ENCODE peak calls at places on chromosomes 13 and 19, in seven cellular contexts. One of them, this sample, is unnamed. For H3K4me1, the result is how much of the 10 kb centered on the place peaks cover.

GRCh38 chr19:45823182-45823581 is 8.1 kb upstream of the RSPH6A start:
- DNase-seq in psoas muscle: no peak
- DNase-seq in ascending aorta: no peak
- DNase-seq in IMR-90: no peak
- DNase-seq in body of pancreas: no peak
- DNase-seq in gastrocnemius medialis: no peak
- DNase-seq in BE2C: no peak
- DNase-seq in this sample: no peak

GRCh38 chr19:8585894-8586750 is 8.9 kb upstream of the MYO1F start:
- DNase-seq in psoas muscle: no peak
- DNase-seq in ascending aorta: no peak
- DNase-seq in IMR-90: no peak
- DNase-seq in body of pancreas: peak
- DNase-seq in gastrocnemius medialis: no peak
- DNase-seq in BE2C: peak
- DNase-seq in this sample: no peak

GRCh38 chr13:75687145-75687763 is 51.1 kb downstream of the LMO7 start:
- DNase-seq in psoas muscle: no peak
- DNase-seq in ascending aorta: no peak
- DNase-seq in IMR-90: peak
- DNase-seq in body of pancreas: no peak
- DNase-seq in gastrocnemius medialis: no peak
- DNase-seq in BE2C: no peak
- DNase-seq in this sample: no peak

GRCh38 chr13:53499551-53499950 is 470.9 kb downstream of the OLFM4 start:
- DNase-seq in psoas muscle: no peak
- DNase-seq in ascending aorta: no peak
- DNase-seq in IMR-90: no peak
- DNase-seq in body of pancreas: no peak
- DNase-seq in gastrocnemius medialis: no peak
- DNase-seq in BE2C: no peak
- DNase-seq in this sample: no peak

GRCh38 chr19:29514525-29515232 is 11.1 kb upstream of the VSTM2B start:
- DNase-seq in psoas muscle: no peak
- DNase-seq in ascending aorta: no peak
- DNase-seq in IMR-90: no peak
- DNase-seq in body of pancreas: no peak
- DNase-seq in gastrocnemius medialis: no peak
- DNase-seq in BE2C: no peak
- DNase-seq in this sample: no peak

GRCh38 chr13:22926176-22927007 is 254.4 kb upstream of the SGCG start:
- DNase-seq in psoas muscle: peak
- DNase-seq in ascending aorta: peak
- DNase-seq in IMR-90: no peak
- DNase-seq in body of pancreas: peak
- DNase-seq in gastrocnemius medialis: peak
- DNase-seq in BE2C: no peak
- DNase-seq in this sample: no peak

GRCh38 chr13:20301391-20302071 is 69.4 kb upstream of the GJB6 start:
- DNase-seq in psoas muscle: peak
- DNase-seq in ascending aorta: no peak
- DNase-seq in IMR-90: no peak
- DNase-seq in body of pancreas: no peak
- DNase-seq in gastrocnemius medialis: no peak
- DNase-seq in BE2C: no peak
- DNase-seq in this sample: no peak

GRCh38 chr13:78609464-78610205 is 6.3 kb upstream of the POU4F1 start:
- DNase-seq in psoas muscle: no peak
- DNase-seq in ascending aorta: no peak
- DNase-seq in IMR-90: no peak
- DNase-seq in body of pancreas: peak
- DNase-seq in gastrocnemius medialis: no peak
- DNase-seq in BE2C: peak
- DNase-seq in this sample: no peak

GRCh38 chr19:4208385-4209094 is 20.8 kb upstream of the EBI3 start:
- DNase-seq in psoas muscle: no peak
- DNase-seq in ascending aorta: no peak
- DNase-seq in IMR-90: peak
- DNase-seq in body of pancreas: no peak
- DNase-seq in gastrocnemius medialis: no peak
- DNase-seq in BE2C: no peak
- DNase-seq in this sample: no peak

GRCh38 chr13:23488442-23488841 is 54.9 kb upstream of the SACS start:
- DNase-seq in psoas muscle: no peak
- DNase-seq in ascending aorta: no peak
- DNase-seq in IMR-90: peak
- DNase-seq in body of pancreas: no peak
- DNase-seq in gastrocnemius medialis: peak
- DNase-seq in BE2C: no peak
- DNase-seq in this sample: no peak

GRCh38 chr13:61546911-61547310 is 131.3 kb upstream of the PCDH20 start:
- DNase-seq in psoas muscle: no peak
- DNase-seq in ascending aorta: no peak
- DNase-seq in IMR-90: no peak
- DNase-seq in body of pancreas: no peak
- DNase-seq in gastrocnemius medialis: no peak
- DNase-seq in BE2C: no peak
- DNase-seq in this sample: no peak

GRCh38 chr19:51093066-51093465 is 10.4 kb upstream of the KLK14 start:
- DNase-seq in psoas muscle: no peak
- DNase-seq in ascending aorta: no peak
- DNase-seq in IMR-90: no peak
- DNase-seq in body of pancreas: peak
- DNase-seq in gastrocnemius medialis: no peak
- DNase-seq in BE2C: no peak
- DNase-seq in this sample: no peak

GRCh38 chr19:2444251-2445002 is 12.3 kb downstream of the LMNB2 start:
- DNase-seq in psoas muscle: no peak
- DNase-seq in ascending aorta: no peak
- DNase-seq in IMR-90: no peak
- DNase-seq in body of pancreas: no peak
- DNase-seq in gastrocnemius medialis: no peak
- DNase-seq in BE2C: no peak
- DNase-seq in this sample: no peak

GRCh38 chr19:54282706-54283105 is 1.8 kb upstream of the LILRB2 start:
- DNase-seq in psoas muscle: no peak
- DNase-seq in ascending aorta: no peak
- DNase-seq in IMR-90: no peak
- DNase-seq in body of pancreas: no peak
- DNase-seq in gastrocnemius medialis: no peak
- DNase-seq in BE2C: no peak
- DNase-seq in this sample: no peak

GRCh38 chr13:46079770-46080169 is 25.1 kb downstream of the CPB2 start:
- DNase-seq in psoas muscle: no peak
- DNase-seq in ascending aorta: no peak
- DNase-seq in IMR-90: no peak
- DNase-seq in body of pancreas: no peak
- DNase-seq in gastrocnemius medialis: no peak
- DNase-seq in BE2C: no peak
- DNase-seq in this sample: peak

GRCh38 chr13:26372747-26373146 is 118.8 kb downstream of the CDK8 start:
- DNase-seq in psoas muscle: no peak
- DNase-seq in ascending aorta: no peak
- DNase-seq in IMR-90: no peak
- DNase-seq in body of pancreas: no peak
- DNase-seq in gastrocnemius medialis: no peak
- DNase-seq in BE2C: no peak
- DNase-seq in this sample: peak

GRCh38 chr19:2483484-2484151 is 7.7 kb downstream of the GADD45B start:
- DNase-seq in psoas muscle: no peak
- DNase-seq in ascending aorta: no peak
- DNase-seq in IMR-90: no peak
- DNase-seq in body of pancreas: no peak
- DNase-seq in gastrocnemius medialis: no peak
- DNase-seq in BE2C: no peak
- DNase-seq in this sample: no peak

DNA sequence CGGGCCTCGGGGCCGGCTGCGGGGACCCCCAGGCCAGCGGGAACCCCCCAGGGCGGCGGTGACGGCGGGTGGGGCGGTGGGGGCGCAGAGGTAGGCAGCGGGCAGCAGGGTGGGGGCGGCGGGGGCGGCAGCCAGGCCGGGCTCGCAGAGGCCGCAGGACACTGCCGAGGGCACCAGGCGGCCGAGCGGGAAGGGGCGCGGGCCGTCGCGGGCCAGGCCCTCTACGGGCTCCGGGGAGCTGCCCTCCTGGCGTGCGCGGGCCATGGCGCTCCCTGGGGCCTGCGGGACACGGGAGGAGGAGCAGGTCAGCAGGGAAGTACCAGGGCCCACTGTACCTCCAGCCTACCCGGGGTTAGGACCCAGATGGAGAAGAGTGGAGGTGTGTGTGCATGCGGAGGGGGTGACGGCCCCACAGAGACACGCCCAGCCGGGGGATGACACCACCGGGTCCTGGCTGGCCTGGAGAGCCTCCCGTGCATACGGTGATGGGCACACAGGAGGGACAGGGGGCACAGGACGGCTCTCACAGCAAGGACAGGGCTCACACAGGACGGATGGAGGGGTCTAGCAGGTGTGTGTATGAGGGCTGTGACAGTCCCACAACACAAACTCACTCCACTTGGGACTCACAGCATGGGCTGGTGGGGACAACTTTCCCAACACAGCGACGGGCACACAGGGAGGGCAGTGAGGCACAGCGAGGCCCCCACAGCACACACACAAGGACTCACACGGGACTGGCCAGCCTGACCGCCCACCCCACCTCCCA is 2.6 kb downstream of the BBC3 start:
- DNase-seq in psoas muscle: peak
- DNase-seq in ascending aorta: peak
- DNase-seq in IMR-90: peak
- DNase-seq in body of pancreas: peak
- DNase-seq in gastrocnemius medialis: peak
- DNase-seq in BE2C: peak
- DNase-seq in this sample: peak
- H3K4me1 ChIP-seq in psoas muscle: under half
- H3K4me1 ChIP-seq in ascending aorta: under half
- H3K4me1 ChIP-seq in IMR-90: under half
- H3K4me1 ChIP-seq in body of pancreas: half or more
- H3K4me1 ChIP-seq in gastrocnemius medialis: under half
- H3K4me1 ChIP-seq in BE2C: under half
- H3K4me1 ChIP-seq in this sample: under half

GRCh38 chr19:13156968-13157882 is 7.0 kb downstream of the IER2 start:
- DNase-seq in psoas muscle: no peak
- DNase-seq in ascending aorta: no peak
- DNase-seq in IMR-90: no peak
- DNase-seq in body of pancreas: no peak
- DNase-seq in gastrocnemius medialis: no peak
- DNase-seq in BE2C: no peak
- DNase-seq in this sample: peak

GRCh38 chr19:13162749-13163608 is 12.8 kb downstream of the IER2 start:
- DNase-seq in psoas muscle: peak
- DNase-seq in ascending aorta: peak
- DNase-seq in IMR-90: peak
- DNase-seq in body of pancreas: peak
- DNase-seq in gastrocnemius medialis: peak
- DNase-seq in BE2C: peak
- DNase-seq in this sample: peak

GRCh38 chr19:13159713-13160112 is 9.5 kb downstream of the IER2 start:
- DNase-seq in psoas muscle: no peak
- DNase-seq in ascending aorta: no peak
- DNase-seq in IMR-90: no peak
- DNase-seq in body of pancreas: no peak
- DNase-seq in gastrocnemius medialis: no peak
- DNase-seq in BE2C: no peak
- DNase-seq in this sample: no peak

GRCh38 chr19:13163609-13164364 is 13.6 kb downstream of the IER2 start:
- DNase-seq in psoas muscle: peak
- DNase-seq in ascending aorta: peak
- DNase-seq in IMR-90: peak
- DNase-seq in body of pancreas: peak
- DNase-seq in gastrocnemius medialis: peak
- DNase-seq in BE2C: peak
- DNase-seq in this sample: peak

DNA sequence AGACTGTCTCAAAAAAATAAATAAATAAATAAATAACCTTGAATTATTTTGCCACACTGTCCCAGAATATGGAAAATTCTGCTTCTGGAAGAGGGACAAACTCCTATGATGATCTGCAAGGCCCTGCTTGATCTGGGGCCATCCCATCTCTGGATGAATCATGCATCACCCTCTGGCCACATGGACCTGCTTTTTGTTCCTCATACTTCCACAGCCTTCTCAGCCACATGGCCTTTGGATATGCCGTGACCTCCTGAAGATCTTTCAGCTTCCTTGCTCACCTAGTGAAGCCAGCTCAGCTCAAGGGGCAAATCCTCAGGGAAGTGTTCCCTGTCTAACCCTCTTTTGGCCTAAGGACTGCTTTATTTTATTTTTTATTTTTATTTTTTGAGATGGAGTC is 10.3 kb downstream of the IER2 start:
- DNase-seq in psoas muscle: no peak
- DNase-seq in ascending aorta: no peak
- DNase-seq in IMR-90: peak
- DNase-seq in body of pancreas: no peak
- DNase-seq in gastrocnemius medialis: no peak
- DNase-seq in BE2C: no peak
- DNase-seq in this sample: no peak
- H3K4me1 ChIP-seq in psoas muscle: under half
- H3K4me1 ChIP-seq in ascending aorta: under half
- H3K4me1 ChIP-seq in IMR-90: under half
- H3K4me1 ChIP-seq in body of pancreas: half or more
- H3K4me1 ChIP-seq in gastrocnemius medialis: under half
- H3K4me1 ChIP-seq in BE2C: under half
- H3K4me1 ChIP-seq in this sample: half or more

GRCh38 chr13:98527526-98527925 is 49.4 kb downstream of the STK24 start:
- DNase-seq in psoas muscle: no peak
- DNase-seq in ascending aorta: no peak
- DNase-seq in IMR-90: no peak
- DNase-seq in body of pancreas: no peak
- DNase-seq in gastrocnemius medialis: no peak
- DNase-seq in BE2C: no peak
- DNase-seq in this sample: no peak
- H3K4me1 ChIP-seq in psoas muscle: half or more
- H3K4me1 ChIP-seq in ascending aorta: under half
- H3K4me1 ChIP-seq in IMR-90: under half
- H3K4me1 ChIP-seq in body of pancreas: under half
- H3K4me1 ChIP-seq in gastrocnemius medialis: half or more
- H3K4me1 ChIP-seq in BE2C: under half
- H3K4me1 ChIP-seq in this sample: half or more

GRCh38 chr19:19170053-19170945 is at the start of gene MEF2B:
- DNase-seq in psoas muscle: peak
- DNase-seq in ascending aorta: peak
- DNase-seq in IMR-90: peak
- DNase-seq in body of pancreas: peak
- DNase-seq in gastrocnemius medialis: peak
- DNase-seq in BE2C: peak
- DNase-seq in this sample: peak

GRCh38 chr19:19171110-19171672 is 1.1 kb upstream of the MEF2B start:
- DNase-seq in psoas muscle: no peak
- DNase-seq in ascending aorta: no peak
- DNase-seq in IMR-90: no peak
- DNase-seq in body of pancreas: no peak
- DNase-seq in gastrocnemius medialis: no peak
- DNase-seq in BE2C: no peak
- DNase-seq in this sample: no peak

GRCh38 chr19:19167612-19168011 is 2.5 kb downstream of the MEF2B start:
- DNase-seq in psoas muscle: no peak
- DNase-seq in ascending aorta: no peak
- DNase-seq in IMR-90: no peak
- DNase-seq in body of pancreas: no peak
- DNase-seq in gastrocnemius medialis: no peak
- DNase-seq in BE2C: no peak
- DNase-seq in this sample: no peak

GRCh38 chr19:19171821-19172532 is 1.9 kb upstream of the MEF2B start:
- DNase-seq in psoas muscle: peak
- DNase-seq in ascending aorta: no peak
- DNase-seq in IMR-90: peak
- DNase-seq in body of pancreas: no peak
- DNase-seq in gastrocnemius medialis: peak
- DNase-seq in BE2C: no peak
- DNase-seq in this sample: no peak

GRCh38 chr19:19169236-19170052 is 619 bp downstream of the MEF2B start:
- DNase-seq in psoas muscle: no peak
- DNase-seq in ascending aorta: no peak
- DNase-seq in IMR-90: no peak
- DNase-seq in body of pancreas: no peak
- DNase-seq in gastrocnemius medialis: no peak
- DNase-seq in BE2C: no peak
- DNase-seq in this sample: no peak
- H3K4me1 ChIP-seq in psoas muscle: under half
- H3K4me1 ChIP-seq in ascending aorta: under half
- H3K4me1 ChIP-seq in IMR-90: under half
- H3K4me1 ChIP-seq in body of pancreas: under half
- H3K4me1 ChIP-seq in gastrocnemius medialis: under half
- H3K4me1 ChIP-seq in BE2C: under half
- H3K4me1 ChIP-seq in this sample: under half